ENCODE peak calls at places on chromosome 13, in nine cellular contexts. O is body of pancreas, T is GM23338, N is lower lobe of right lung, R is choroid plexus epithelial cell, U is Peyer's patch, B is spleen, M is OCI-LY7, P is pancreas. A is an unnamed sample.

GRCh38 chr13:95301947-95302386 is 716 bp upstream of the ABCC4 start:
- DNase-seq in O (no peak), T (peak; percentile 75), N (no peak), R (no peak), U (no peak), B (no peak), M (no peak), P (no peak), A (no peak)

GRCh38 chr13:113803409-113804016 is 44.5 kb downstream of the TMEM255B start:
- DNase-seq in O (no peak), T (no peak), N (no peak), R (no peak), U (no peak), B (peak; percentile 59), M (no peak), P (no peak), A (no peak)

GRCh38 chr13:82294226-82294625 is 1588.0 kb downstream of the SLITRK1 start:
- DNase-seq in O (no peak), T (peak; percentile 43), N (no peak), R (no peak), U (no peak), B (no peak), M (no peak), P (no peak), A (no peak)

GRCh38 chr13:51093574-51093973 is 17.5 kb downstream of the C13orf42 start:
- DNase-seq in O (no peak), T (no peak), N (no peak), R (no peak), U (no peak), B (no peak), M (no peak), P (no peak), A (no peak)

GRCh38 chr13:39350461-39350881 is 252.5 kb downstream of the LHFPL6 start:
- DNase-seq in O (no peak), T (peak; percentile 49), N (no peak), R (peak; percentile 17), U (no peak), B (no peak), M (no peak), P (no peak), A (no peak)

GRCh38 chr13:68509734-68510621 is 1279.8 kb upstream of the PCDH9 start:
- DNase-seq in O (no peak), T (no peak), N (no peak), R (no peak), U (no peak), B (no peak), M (no peak), P (no peak), A (no peak)

GRCh38 chr13:51769455-51770127 is 34.4 kb downstream of the DHRS12 start:
- DNase-seq in O (peak; percentile 88), T (no peak), N (no peak), R (peak; percentile 26), U (no peak), B (no peak), M (no peak), P (peak; percentile 87), A (no peak)

GRCh38 chr13:48818495-48818961 is 157.2 kb upstream of the FNDC3A start:
- DNase-seq in O (no peak), T (peak; percentile 15), N (no peak), R (peak; percentile 94), U (no peak), B (no peak), M (no peak), P (no peak), A (no peak)

GRCh38 chr13:113665582-113666323 is 1.3 kb upstream of the GRK1 start:
- DNase-seq in O (no peak), T (no peak), N (peak; percentile 29), R (no peak), U (no peak), B (peak; percentile 47), M (no peak), P (peak; percentile 19), A (no peak)

GRCh38 chr13:112171570-112171965 is 104.6 kb downstream of the SOX1 start:
- DNase-seq in O (no peak), T (no peak), N (no peak), R (no peak), U (no peak), B (no peak), M (no peak), P (no peak), A (no peak)

GRCh38 chr13:106609116-106609515 is 41.2 kb upstream of the ARGLU1 start:
- DNase-seq in O (no peak), T (no peak), N (no peak), R (no peak), U (no peak), B (no peak), M (no peak), P (no peak), A (no peak)

GRCh38 chr13:23480324-23480723 is 46.8 kb upstream of the SACS start:
- DNase-seq in O (no peak), T (no peak), N (no peak), R (no peak), U (no peak), B (no peak), M (no peak), P (no peak), A (no peak)

GRCh38 chr13:101751488-101751887 is 299.0 kb downstream of the ITGBL1 start:
- DNase-seq in O (no peak), T (peak; percentile 30), N (no peak), R (peak; percentile 99), U (no peak), B (no peak), M (no peak), P (no peak), A (no peak)

GRCh38 chr13:43865892-43866291 is 13.6 kb downstream of the CCDC122 start:
- DNase-seq in O (no peak), T (no peak), N (no peak), R (peak; percentile 36), U (no peak), B (no peak), M (no peak), P (no peak), A (no peak)

GRCh38 chr13:48761256-48761655 is 107.5 kb downstream of the CYSLTR2 start:
- DNase-seq in O (no peak), T (no peak), N (no peak), R (peak; percentile 27), U (no peak), B (no peak), M (no peak), P (no peak), A (no peak)

GRCh38 chr13:22210134-22210930 is 539.5 kb downstream of the FGF9 start:
- DNase-seq in O (no peak), T (peak; percentile 48), N (no peak), R (no peak), U (no peak), B (no peak), M (no peak), P (no peak), A (no peak)

GRCh38 chr13:39811051-39811450 is 155.6 kb downstream of the COG6 start:
- DNase-seq in O (no peak), T (no peak), N (peak; percentile 63), R (no peak), U (no peak), B (peak; percentile 74), M (no peak), P (no peak), A (no peak)

GRCh38 chr13:111271186-111271698 is 49.2 kb upstream of the TEX29 start:
- DNase-seq in O (no peak), T (no peak), N (no peak), R (no peak), U (no peak), B (no peak), M (no peak), P (no peak), A (no peak)

GRCh38 chr13:85528578-85529215 is 270.5 kb downstream of the SLITRK6 start:
- DNase-seq in O (no peak), T (no peak), N (no peak), R (peak; percentile 66), U (no peak), B (no peak), M (no peak), P (no peak), A (no peak)

GRCh38 chr13:26914624-26915023 is 154.0 kb upstream of the GPR12 start:
- DNase-seq in O (no peak), T (no peak), N (no peak), R (peak; percentile 10), U (no peak), B (no peak), M (no peak), P (no peak), A (peak; percentile 28)

DNA sequence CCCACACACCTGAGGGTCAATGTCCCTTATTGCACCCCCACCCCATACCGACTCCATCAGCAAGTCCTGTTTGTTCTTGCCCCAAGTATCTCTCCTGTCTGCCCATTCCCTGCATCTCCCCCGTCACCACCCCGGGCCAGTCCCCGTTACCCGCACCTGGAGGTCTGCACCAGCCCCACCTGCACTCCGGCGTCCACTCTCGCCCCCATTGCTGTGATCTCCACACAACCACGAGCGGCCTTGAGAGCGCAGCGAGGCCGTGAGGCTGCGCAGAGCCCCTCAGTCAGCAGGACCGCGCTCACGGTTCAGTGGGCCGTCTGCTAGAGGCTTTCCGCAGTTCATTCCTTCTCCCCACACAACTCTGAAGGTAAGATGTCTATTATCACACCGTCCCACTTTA is 152.8 kb downstream of the KATNAL1 start:
- DNase-seq in O (no peak), T (no peak), N (no peak), R (no peak), U (no peak), B (peak; percentile 69), M (no peak), P (no peak), A (no peak)
- H3K4me3 ChIP-seq in O (no peak overlapping the region), T (no peak overlapping the region), N (no peak overlapping the region), R (no peak overlapping the region), U (no peak overlapping the region), B (no peak overlapping the region), M (no peak overlapping the region), P (no peak overlapping the region), A (no peak overlapping the region)

DNA sequence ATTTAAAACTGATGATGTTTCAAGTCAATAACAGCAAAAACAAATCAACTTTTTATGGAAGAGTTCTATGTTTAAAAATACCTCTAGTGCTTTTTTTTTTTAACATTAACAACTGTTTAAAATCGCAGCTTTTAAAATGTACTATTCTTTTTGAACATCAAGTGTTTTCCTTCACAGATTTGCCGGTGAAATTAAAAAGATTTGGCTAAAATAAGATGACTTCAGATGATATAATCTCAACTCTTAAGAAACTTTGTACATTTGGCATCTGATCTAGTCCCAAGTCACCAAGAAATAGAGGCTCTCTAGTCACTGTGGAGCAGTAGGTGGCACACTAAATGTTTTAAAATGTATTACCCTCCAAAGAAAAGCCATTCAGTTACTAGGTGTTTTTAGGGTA is 5.0 kb downstream of the POU4F1 start:
- DNase-seq in O (no peak), T (no peak), N (no peak), R (no peak), U (no peak), B (no peak), M (no peak), P (no peak), A (no peak)
- H3K4me3 ChIP-seq in O (no peak overlapping the region), T (no peak overlapping the region), N (no peak overlapping the region), R (no peak overlapping the region), U (no peak overlapping the region), B (no peak overlapping the region), M (no peak overlapping the region), P (no peak overlapping the region), A (no peak overlapping the region)

GRCh38 chr13:96993660-96994029 is 631 bp downstream of the OXGR1 start:
- DNase-seq in O (no peak), T (peak; percentile 39), N (no peak), R (no peak), U (no peak), B (no peak), M (no peak), P (no peak), A (no peak)
- H3K4me3 ChIP-seq in O (no peak overlapping the region), T (peak overlapping the region; percentile 50), N (peak overlapping the region; percentile 58), R (peak overlapping the region; percentile 38), U (peak overlapping the region; percentile 62), B (peak overlapping the region; percentile 43), M (no peak overlapping the region), P (peak overlapping the region; percentile 11), A (no peak overlapping the region)

GRCh38 chr13:31947506-31947905 is 84.1 kb upstream of the FRY start:
- DNase-seq in O (peak; percentile 32), T (peak; percentile 9), N (no peak), R (no peak), U (no peak), B (no peak), M (no peak), P (no peak), A (no peak)
- H3K4me3 ChIP-seq in O (no peak overlapping the region), T (no peak overlapping the region), N (no peak overlapping the region), R (no peak overlapping the region), U (no peak overlapping the region), B (no peak overlapping the region), M (no peak overlapping the region), P (no peak overlapping the region), A (no peak overlapping the region)

A was measured in Jurkat, Clone E6-1.